ENCODE peak calls at places on chromosomes 12 and 14, in six cellular contexts. One of them, this sample, is unnamed.

GRCh38 chr14:80336613-80337106 is 125.4 kb upstream of the DIO2 start:
- DNase-seq in lung: no peak
- DNase-seq in astrocyte of the spinal cord: no peak
- DNase-seq in CD8-positive, alpha-beta T cell: no peak
- DNase-seq in stomach: no peak
- DNase-seq in coronary artery: no peak
- DNase-seq in this sample: no peak

GRCh38 chr14:52895000-52895399 is 55.9 kb downstream of the FERMT2 start:
- DNase-seq in lung: no peak
- DNase-seq in astrocyte of the spinal cord: no peak
- DNase-seq in CD8-positive, alpha-beta T cell: no peak
- DNase-seq in stomach: no peak
- DNase-seq in coronary artery: no peak
- DNase-seq in this sample: no peak

GRCh38 chr12:122042910-122043309 is 21.2 kb downstream of the BCL7A start:
- DNase-seq in lung: no peak
- DNase-seq in astrocyte of the spinal cord: no peak
- DNase-seq in CD8-positive, alpha-beta T cell: no peak
- DNase-seq in stomach: no peak
- DNase-seq in coronary artery: no peak
- DNase-seq in this sample: no peak

GRCh38 chr14:23537351-23538048 is 14.1 kb downstream of the ZFHX2 start:
- DNase-seq in lung: no peak
- DNase-seq in astrocyte of the spinal cord: no peak
- DNase-seq in CD8-positive, alpha-beta T cell: no peak
- DNase-seq in stomach: no peak
- DNase-seq in coronary artery: no peak
- DNase-seq in this sample: no peak

GRCh38 chr12:23014749-23015148 is 389.8 kb downstream of the ETNK1 start:
- DNase-seq in lung: no peak
- DNase-seq in astrocyte of the spinal cord: no peak
- DNase-seq in CD8-positive, alpha-beta T cell: no peak
- DNase-seq in stomach: no peak
- DNase-seq in coronary artery: no peak
- DNase-seq in this sample: no peak

GRCh38 chr12:45324391-45324790 is 108.5 kb downstream of the ANO6 start:
- DNase-seq in lung: no peak
- DNase-seq in astrocyte of the spinal cord: no peak
- DNase-seq in CD8-positive, alpha-beta T cell: no peak
- DNase-seq in stomach: no peak
- DNase-seq in coronary artery: no peak
- DNase-seq in this sample: no peak

GRCh38 chr12:3044141-3044630 is 33.0 kb upstream of the TSPAN9 start:
- DNase-seq in lung: no peak
- DNase-seq in astrocyte of the spinal cord: no peak
- DNase-seq in CD8-positive, alpha-beta T cell: no peak
- DNase-seq in stomach: no peak
- DNase-seq in coronary artery: no peak
- DNase-seq in this sample: no peak

GRCh38 chr14:75514673-75515630 is 7.3 kb upstream of the BATF start:
- DNase-seq in lung: no peak
- DNase-seq in astrocyte of the spinal cord: peak
- DNase-seq in CD8-positive, alpha-beta T cell: peak
- DNase-seq in stomach: no peak
- DNase-seq in coronary artery: no peak
- DNase-seq in this sample: peak

GRCh38 chr12:48197549-48197966 is 5.5 kb downstream of the OR10AD1 start:
- DNase-seq in lung: no peak
- DNase-seq in astrocyte of the spinal cord: peak
- DNase-seq in CD8-positive, alpha-beta T cell: peak
- DNase-seq in stomach: no peak
- DNase-seq in coronary artery: no peak
- DNase-seq in this sample: no peak

GRCh38 chr14:21091784-21092146 is 6.7 kb downstream of the ZNF219 start:
- DNase-seq in lung: no peak
- DNase-seq in astrocyte of the spinal cord: no peak
- DNase-seq in CD8-positive, alpha-beta T cell: no peak
- DNase-seq in stomach: no peak
- DNase-seq in coronary artery: no peak
- DNase-seq in this sample: no peak

GRCh38 chr12:124538194-124539082 is 29.0 kb downstream of the NCOR2 start:
- DNase-seq in lung: no peak
- DNase-seq in astrocyte of the spinal cord: no peak
- DNase-seq in CD8-positive, alpha-beta T cell: no peak
- DNase-seq in stomach: no peak
- DNase-seq in coronary artery: no peak
- DNase-seq in this sample: peak

GRCh38 chr12:106276032-106276728 is 26.4 kb upstream of the TCP11L2 start:
- DNase-seq in lung: no peak
- DNase-seq in astrocyte of the spinal cord: no peak
- DNase-seq in CD8-positive, alpha-beta T cell: no peak
- DNase-seq in stomach: no peak
- DNase-seq in coronary artery: no peak
- DNase-seq in this sample: no peak

GRCh38 chr12:64669270-64669842 is 59.1 kb downstream of the RASSF3 start:
- DNase-seq in lung: peak
- DNase-seq in astrocyte of the spinal cord: peak
- DNase-seq in CD8-positive, alpha-beta T cell: peak
- DNase-seq in stomach: peak
- DNase-seq in coronary artery: no peak
- DNase-seq in this sample: peak

DNA sequence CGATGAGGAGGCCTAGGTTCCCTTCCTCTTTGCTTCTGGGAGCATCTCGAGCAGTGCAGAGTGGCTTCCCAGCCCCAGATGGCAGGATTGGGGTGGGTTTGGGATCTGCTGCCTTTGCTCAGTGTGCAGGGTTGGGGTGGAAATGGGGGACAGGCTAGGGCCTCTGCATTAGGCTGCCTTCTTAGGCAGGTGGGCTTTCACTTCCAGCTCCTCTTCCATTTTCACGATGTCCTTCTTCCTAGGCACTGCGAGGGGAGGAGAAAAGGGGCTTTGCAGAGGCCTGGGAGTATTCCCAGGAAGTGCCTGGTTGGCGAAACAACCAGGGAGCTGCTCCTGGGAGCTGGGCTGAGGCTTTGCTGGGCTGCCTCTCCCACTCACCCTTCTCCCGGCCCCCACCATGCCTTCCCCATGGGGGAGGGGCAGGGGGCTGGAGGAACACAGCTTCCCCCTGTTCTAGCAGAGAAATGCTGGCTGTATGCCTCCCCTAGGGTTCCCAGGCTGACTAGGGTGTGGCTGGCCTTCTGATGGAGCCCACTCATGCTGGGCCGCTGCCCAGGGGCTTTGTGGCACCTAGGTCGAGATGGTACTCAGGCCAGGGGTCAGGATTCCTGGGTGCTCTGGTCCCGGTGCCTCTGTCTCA is 2.4 kb downstream of the NR4A1 start:
- DNase-seq in lung: no peak
- DNase-seq in astrocyte of the spinal cord: no peak
- DNase-seq in CD8-positive, alpha-beta T cell: no peak
- DNase-seq in stomach: peak
- DNase-seq in coronary artery: peak
- DNase-seq in this sample: no peak
- H3K4me3 ChIP-seq in lung: no peak
- H3K4me3 ChIP-seq in astrocyte of the spinal cord: no peak
- H3K4me3 ChIP-seq in CD8-positive, alpha-beta T cell: no peak
- H3K4me3 ChIP-seq in stomach: peak
- H3K4me3 ChIP-seq in coronary artery: peak
- H3K4me3 ChIP-seq in this sample: no peak

DNA sequence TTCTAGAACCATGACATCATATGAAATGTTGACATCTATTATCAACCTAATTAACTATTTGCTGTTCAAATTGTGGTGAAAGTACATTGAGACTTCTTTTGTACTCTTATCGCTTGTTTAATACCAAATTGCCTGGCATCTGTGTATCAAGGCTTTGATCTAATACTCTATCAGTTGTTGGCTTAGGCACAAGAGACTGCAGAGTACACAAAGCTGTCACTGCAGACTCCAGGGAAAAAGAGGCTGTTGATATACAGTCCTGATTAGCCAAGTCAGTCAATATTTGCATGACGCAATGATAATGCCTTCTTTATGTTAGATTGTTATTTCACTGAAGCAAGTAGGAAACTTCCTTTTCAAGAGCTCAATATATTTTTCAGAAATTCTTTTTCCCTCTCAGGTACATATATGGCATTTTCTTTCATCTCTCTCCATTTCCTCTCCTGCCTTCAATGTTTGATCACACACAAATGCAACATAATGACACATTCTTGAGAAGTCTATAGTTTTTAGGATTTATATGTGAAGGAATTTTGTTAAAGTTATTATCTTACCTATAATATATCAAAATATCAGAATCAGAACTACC is 32.3 kb upstream of the PTCSC3 start:
- DNase-seq in lung: no peak
- DNase-seq in astrocyte of the spinal cord: no peak
- DNase-seq in CD8-positive, alpha-beta T cell: no peak
- DNase-seq in stomach: peak
- DNase-seq in coronary artery: no peak
- DNase-seq in this sample: no peak
- H3K4me3 ChIP-seq in lung: no peak
- H3K4me3 ChIP-seq in astrocyte of the spinal cord: no peak
- H3K4me3 ChIP-seq in CD8-positive, alpha-beta T cell: no peak
- H3K4me3 ChIP-seq in stomach: no peak
- H3K4me3 ChIP-seq in coronary artery: no peak
- H3K4me3 ChIP-seq in this sample: no peak

GRCh38 chr12:778615-779014 is 26.2 kb downstream of the WNK1 start:
- DNase-seq in lung: no peak
- DNase-seq in astrocyte of the spinal cord: no peak
- DNase-seq in CD8-positive, alpha-beta T cell: no peak
- DNase-seq in stomach: no peak
- DNase-seq in coronary artery: no peak
- DNase-seq in this sample: no peak

GRCh38 chr12:777550-778047 is 25.2 kb downstream of the WNK1 start:
- DNase-seq in lung: no peak
- DNase-seq in astrocyte of the spinal cord: no peak
- DNase-seq in CD8-positive, alpha-beta T cell: no peak
- DNase-seq in stomach: no peak
- DNase-seq in coronary artery: no peak
- DNase-seq in this sample: no peak

GRCh38 chr12:774051-774614 is 21.8 kb downstream of the WNK1 start:
- DNase-seq in lung: no peak
- DNase-seq in astrocyte of the spinal cord: no peak
- DNase-seq in CD8-positive, alpha-beta T cell: no peak
- DNase-seq in stomach: no peak
- DNase-seq in coronary artery: no peak
- DNase-seq in this sample: no peak

GRCh38 chr12:780750-781379 is 28.5 kb downstream of the WNK1 start:
- DNase-seq in lung: no peak
- DNase-seq in astrocyte of the spinal cord: no peak
- DNase-seq in CD8-positive, alpha-beta T cell: no peak
- DNase-seq in stomach: no peak
- DNase-seq in coronary artery: no peak
- DNase-seq in this sample: no peak

GRCh38 chr12:779745-780734 is 27.7 kb downstream of the WNK1 start:
- DNase-seq in lung: no peak
- DNase-seq in astrocyte of the spinal cord: peak
- DNase-seq in CD8-positive, alpha-beta T cell: no peak
- DNase-seq in stomach: no peak
- DNase-seq in coronary artery: no peak
- DNase-seq in this sample: no peak
- H3K4me3 ChIP-seq in lung: no peak
- H3K4me3 ChIP-seq in astrocyte of the spinal cord: no peak
- H3K4me3 ChIP-seq in CD8-positive, alpha-beta T cell: no peak
- H3K4me3 ChIP-seq in stomach: no peak
- H3K4me3 ChIP-seq in coronary artery: no peak
- H3K4me3 ChIP-seq in this sample: peak

DNA sequence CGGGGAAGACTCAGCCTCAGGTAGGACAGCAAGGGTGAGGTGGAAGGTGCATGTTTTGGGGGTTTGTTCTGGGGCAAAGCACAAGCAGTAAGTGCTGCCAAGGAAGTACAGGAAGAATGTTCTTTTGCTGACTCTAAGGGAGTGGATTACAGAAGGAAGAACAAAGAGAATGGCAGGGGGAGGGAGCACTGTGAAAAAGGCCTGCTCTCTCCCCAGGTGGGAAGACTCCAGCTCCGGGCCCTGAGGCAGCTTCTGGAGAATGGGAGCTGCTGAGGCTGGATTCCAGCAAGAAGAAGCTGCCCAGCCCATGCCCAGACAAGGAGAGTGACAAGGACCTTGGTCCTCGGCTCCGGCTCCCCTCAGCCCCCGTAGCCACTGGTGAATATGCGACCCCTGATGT is 7.0 kb upstream of the PFDN5 start:
- DNase-seq in lung: no peak
- DNase-seq in astrocyte of the spinal cord: no peak
- DNase-seq in CD8-positive, alpha-beta T cell: no peak
- DNase-seq in stomach: no peak
- DNase-seq in coronary artery: no peak
- DNase-seq in this sample: no peak
- H3K4me3 ChIP-seq in lung: no peak
- H3K4me3 ChIP-seq in astrocyte of the spinal cord: no peak
- H3K4me3 ChIP-seq in CD8-positive, alpha-beta T cell: no peak
- H3K4me3 ChIP-seq in stomach: no peak
- H3K4me3 ChIP-seq in coronary artery: no peak
- H3K4me3 ChIP-seq in this sample: no peak

This sample was measured in Peyer's patch.